ENCODE peak calls at places on chromosomes 1 and 21, in eight cellular contexts. J is stimulated activated CD8-positive, alpha-beta memory T cell treated with anti-CD3 and anti-CD28 coated beads, Interleukin-2, amount 100 ng/mL, for 48 hours; U is H54; G is dorsolateral prefrontal cortex; A is NCI-H1694; X is hepatic stellate cell; P is activated naive CD4-positive, alpha-beta T cell; W is HT1080. L is an unnamed sample.

GRCh38 chr1:161166669-161167548 is 683 bp downstream of the PPOX start:
- DNase-seq in J (no peak), U (no peak), G (no peak), A (no peak), X (no peak), P (no peak), W (no peak), L (no peak)

GRCh38 chr1:61162513-61163274 is 80.3 kb downstream of the NFIA start:
- DNase-seq in J (no peak), U (no peak), G (no peak), A (no peak), X (no peak), P (no peak), W (no peak), L (no peak)

GRCh38 chr1:42081475-42081874 is 71.7 kb upstream of the GUCA2B start:
- DNase-seq in J (no peak), U (no peak), G (no peak), A (no peak), X (no peak), P (no peak), W (no peak), L (no peak)

GRCh38 chr1:55631508-55631907 is 416.3 kb upstream of the USP24 start:
- DNase-seq in J (no peak), U (no peak), G (no peak), A (no peak), X (no peak), P (no peak), W (no peak), L (no peak)

GRCh38 chr21:40284481-40284880 is 417.2 kb downstream of the PCP4 start:
- DNase-seq in J (no peak), U (no peak), G (no peak), A (no peak), X (no peak), P (no peak), W (no peak), L (no peak)

GRCh38 chr1:207868769-207869721 is 41.9 kb downstream of the CD34 start:
- DNase-seq in J (peak; percentile 52), U (peak; percentile 86), G (peak; percentile 71), A (peak; percentile 23), X (peak; percentile 81), P (peak; percentile 50), W (peak; percentile 77), L (peak; percentile 86)

GRCh38 chr1:167805041-167805556 is 83.3 kb downstream of the MPZL1 start:
- DNase-seq in J (no peak), U (no peak), G (no peak), A (no peak), X (no peak), P (no peak), W (no peak), L (no peak)

GRCh38 chr21:16913010-16913409 is 599.8 kb upstream of the CXADR start:
- DNase-seq in J (no peak), U (no peak), G (no peak), A (no peak), X (no peak), P (no peak), W (no peak), L (no peak)

GRCh38 chr1:66084442-66084841 is 291.7 kb downstream of the PDE4B start:
- DNase-seq in J (no peak), U (no peak), G (no peak), A (no peak), X (no peak), P (no peak), W (no peak), L (no peak)

GRCh38 chr1:94646151-94646643 is 104.6 kb upstream of the F3 start:
- DNase-seq in J (no peak), U (peak; percentile 41), G (no peak), A (no peak), X (no peak), P (no peak), W (peak; percentile 91), L (no peak)

GRCh38 chr21:45326169-45326833 is 38.6 kb upstream of the POFUT2 start:
- DNase-seq in J (no peak), U (no peak), G (peak; percentile 55), A (no peak), X (no peak), P (no peak), W (no peak), L (peak; percentile 33)

GRCh38 chr1:55185832-55186231 is 29.3 kb downstream of the USP24 start:
- DNase-seq in J (no peak), U (no peak), G (no peak), A (no peak), X (no peak), P (no peak), W (no peak), L (no peak)

GRCh38 chr1:205045146-205045545 is 2.1 kb downstream of the CNTN2 start:
- DNase-seq in J (no peak), U (no peak), G (no peak), A (no peak), X (no peak), P (no peak), W (no peak), L (no peak)

GRCh38 chr1:116666747-116667576 is 571 bp downstream of the IGSF3 start:
- DNase-seq in J (no peak), U (peak; percentile 20), G (no peak), A (no peak), X (no peak), P (no peak), W (no peak), L (no peak)

GRCh38 chr21:44018813-44019567 is 6.9 kb downstream of the TRAPPC10 start:
- DNase-seq in J (no peak), U (no peak), G (no peak), A (no peak), X (no peak), P (no peak), W (no peak), L (no peak)

GRCh38 chr1:76865696-76866291 is 1.5 kb upstream of the ST6GALNAC5 start:
- DNase-seq in J (no peak), U (no peak), G (no peak), A (peak; percentile 83), X (no peak), P (no peak), W (no peak), L (peak; percentile 51)

GRCh38 chr1:210448293-210448892 is 119.7 kb downstream of the HHAT start:
- DNase-seq in J (no peak), U (peak; percentile 17), G (no peak), A (peak; percentile 86), X (peak; percentile 19), P (no peak), W (peak; percentile 49), L (peak; percentile 83)

GRCh38 chr1:236018885-236019453 is 45.9 kb downstream of the NID1 start:
- DNase-seq in J (no peak), U (no peak), G (no peak), A (no peak), X (no peak), P (no peak), W (no peak), L (no peak)

GRCh38 chr1:180524915-180525695 is 22.7 kb upstream of the ACBD6 start:
- DNase-seq in J (no peak), U (no peak), G (no peak), A (no peak), X (no peak), P (no peak), W (no peak), L (no peak)

GRCh38 chr1:161910516-161911077 is 113.1 kb downstream of the OLFML2B start:
- DNase-seq in J (no peak), U (no peak), G (no peak), A (no peak), X (no peak), P (no peak), W (no peak), L (no peak)

GRCh38 chr1:205907794-205908193 is 35.5 kb downstream of the SLC26A9 start:
- DNase-seq in J (no peak), U (no peak), G (no peak), A (no peak), X (no peak), P (no peak), W (peak; percentile 31), L (no peak)

GRCh38 chr1:230827801-230828200 is 40.5 kb downstream of the C1orf198 start:
- DNase-seq in J (no peak), U (no peak), G (no peak), A (no peak), X (no peak), P (no peak), W (no peak), L (no peak)

GRCh38 chr1:20610950-20611349 is 22.1 kb downstream of the CDA start:
- DNase-seq in J (no peak), U (no peak), G (no peak), A (no peak), X (no peak), P (no peak), W (no peak), L (no peak)

GRCh38 chr1:224098007-224098406 is 15.9 kb upstream of the FBXO28 start:
- DNase-seq in J (no peak), U (no peak), G (no peak), A (no peak), X (no peak), P (no peak), W (no peak), L (no peak)

GRCh38 chr1:206766251-206766856 is 4.2 kb upstream of the IL19 start:
- DNase-seq in J (peak; percentile 58), U (peak; percentile 65), G (no peak), A (no peak), X (peak; percentile 69), P (peak; percentile 40), W (peak; percentile 97), L (peak; percentile 76)

L was measured in COLO829.